ENCODE peak calls at places on chromosome 11, in eight cellular contexts. Q is GM12878, H is spleen, P is K562, D is stomach, C is HCT116, G is breast epithelium, N is transverse colon. X is an unnamed sample.
A peak's percentile ranks its signal among the peaks of the same experiment; 100 is the strongest.

GRCh38 chr11:18617688-18618340 is 16.3 kb downstream of the SPTY2D1 start:
- DNase-seq in Q (peak; percentile 15), H (no peak), P (no peak), D (no peak), C (no peak), G (no peak), N (no peak), X (no peak)

GRCh38 chr11:64897381-64898075 is 19.1 kb upstream of the EHD1 start:
- DNase-seq in Q (no peak), H (no peak), P (no peak), D (no peak), C (no peak), G (no peak), N (no peak), X (no peak)

GRCh38 chr11:4714300-4714699 is 9.7 kb downstream of the MMP26 start:
- DNase-seq in Q (no peak), H (no peak), P (no peak), D (no peak), C (no peak), G (no peak), N (no peak), X (no peak)

GRCh38 chr11:65166893-65167292 is 3.1 kb upstream of the SPDYC start:
- DNase-seq in Q (no peak), H (no peak), P (no peak), D (no peak), C (no peak), G (no peak), N (no peak), X (no peak)

GRCh38 chr11:62608776-62609175 is 3.8 kb downstream of the EML3 start:
- DNase-seq in Q (no peak), H (no peak), P (no peak), D (no peak), C (no peak), G (no peak), N (no peak), X (no peak)

GRCh38 chr11:126718319-126718718 is 282.3 kb downstream of the KIRREL3 start:
- DNase-seq in Q (no peak), H (no peak), P (no peak), D (no peak), C (no peak), G (no peak), N (no peak), X (no peak)

GRCh38 chr11:67277231-67277961 is 11.1 kb downstream of the GRK2 start:
- DNase-seq in Q (peak; percentile 66), H (peak; percentile 99), P (peak; percentile 85), D (peak; percentile 91), C (no peak), G (peak; percentile 85), N (peak; percentile 94), X (peak; percentile 96)

GRCh38 chr11:67632175-67632981 is 2.6 kb upstream of the NUDT8 start:
- DNase-seq in Q (no peak), H (peak; percentile 76), P (no peak), D (peak; percentile 92), C (no peak), G (peak; percentile 55), N (peak; percentile 80), X (peak; percentile 61)

GRCh38 chr11:33015621-33016551 is at the start of gene DEPDC7:
- DNase-seq in Q (no peak), H (peak; percentile 91), P (peak; percentile 92), D (peak; percentile 89), C (peak; percentile 75), G (peak; percentile 64), N (peak; percentile 90), X (peak; percentile 94)
- TF ChIP-seq POLR2AphosphoS5 in Q (no peak), H (no peak), P (peak; percentile 38), D (no peak), C (peak; percentile 73), G (no peak), N (peak; percentile 60), X (peak; percentile 78)

GRCh38 chr11:1255151-1255550 is 32.3 kb downstream of the MUC5B start:
- DNase-seq in Q (no peak), H (no peak), P (no peak), D (no peak), C (no peak), G (no peak), N (no peak), X (no peak)

GRCh38 chr11:1253103-1253485 is 30.2 kb downstream of the MUC5B start:
- DNase-seq in Q (no peak), H (no peak), P (no peak), D (no peak), C (no peak), G (no peak), N (no peak), X (no peak)

GRCh38 chr11:1254733-1255132 is 31.9 kb downstream of the MUC5B start:
- DNase-seq in Q (no peak), H (no peak), P (no peak), D (no peak), C (no peak), G (no peak), N (no peak), X (no peak)

GRCh38 chr11:1252371-1253102 is 29.7 kb downstream of the MUC5B start:
- DNase-seq in Q (no peak), H (no peak), P (no peak), D (no peak), C (no peak), G (no peak), N (no peak), X (no peak)

DNA sequence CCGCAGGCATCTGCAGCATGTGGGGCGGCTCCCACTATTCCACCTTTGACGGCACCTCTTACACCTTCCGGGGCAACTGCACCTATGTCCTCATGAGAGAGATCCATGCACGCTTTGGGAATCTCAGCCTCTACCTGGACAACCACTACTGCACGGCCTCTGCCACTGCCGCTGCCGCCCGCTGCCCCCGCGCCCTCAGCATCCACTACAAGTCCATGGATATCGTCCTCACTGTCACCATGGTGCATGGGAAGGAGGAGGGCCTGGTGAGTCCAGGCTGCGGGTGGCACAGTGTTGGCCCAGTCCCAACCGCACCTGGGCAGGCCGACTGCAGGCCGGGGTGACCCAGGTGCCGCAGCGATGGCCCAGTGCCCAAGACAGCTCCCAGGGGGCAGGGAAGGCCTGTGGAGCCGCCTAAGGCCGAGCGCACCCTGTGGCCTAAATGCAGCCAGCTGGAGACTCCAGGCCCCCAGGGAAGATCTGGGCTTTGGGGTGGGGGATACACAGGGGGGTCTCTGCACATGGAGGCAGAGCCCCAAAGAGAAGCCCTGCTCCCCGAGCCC is 31.3 kb downstream of the MUC5B start:
- DNase-seq in Q (no peak), H (no peak), P (no peak), D (no peak), C (no peak), G (no peak), N (no peak), X (no peak)
- TF ChIP-seq POLR2A in Q (no peak), H (no peak), P (no peak), D (no peak), C (no peak), G (no peak), N (no peak), X (no peak)

DNA sequence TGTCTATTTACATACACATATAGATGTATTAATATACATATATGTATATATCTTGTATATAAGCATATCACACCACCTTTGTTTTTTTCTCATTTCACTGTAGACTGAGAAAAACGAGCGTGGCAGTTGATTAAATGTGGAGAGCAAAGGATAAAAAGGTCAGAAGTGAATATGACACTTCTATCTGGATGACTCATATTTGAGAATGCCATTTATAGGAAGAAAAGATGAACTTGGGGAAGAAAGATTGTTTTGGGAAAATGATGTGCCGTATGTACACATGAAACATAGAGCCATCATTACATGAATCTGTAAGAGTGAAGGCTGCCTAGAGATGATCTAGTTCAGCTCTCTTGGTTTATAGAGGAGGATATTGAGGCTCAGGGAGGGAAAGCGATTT is 28.7 kb downstream of the AMOTL1 start:
- DNase-seq in Q (no peak), H (no peak), P (no peak), D (no peak), C (no peak), G (no peak), N (no peak), X (no peak)
- H3K4me1 ChIP-seq in Q (no peaks in the 10 kb centered on the region), H (peaks cover 13% of the 10 kb centered on the region), P (peaks cover 18% of the 10 kb centered on the region), D (peaks cover 55% of the 10 kb centered on the region), C (peaks cover 46% of the 10 kb centered on the region), G (no peaks in the 10 kb centered on the region), N (peaks cover 23% of the 10 kb centered on the region), X (peaks cover 96% of the 10 kb centered on the region)

DNA sequence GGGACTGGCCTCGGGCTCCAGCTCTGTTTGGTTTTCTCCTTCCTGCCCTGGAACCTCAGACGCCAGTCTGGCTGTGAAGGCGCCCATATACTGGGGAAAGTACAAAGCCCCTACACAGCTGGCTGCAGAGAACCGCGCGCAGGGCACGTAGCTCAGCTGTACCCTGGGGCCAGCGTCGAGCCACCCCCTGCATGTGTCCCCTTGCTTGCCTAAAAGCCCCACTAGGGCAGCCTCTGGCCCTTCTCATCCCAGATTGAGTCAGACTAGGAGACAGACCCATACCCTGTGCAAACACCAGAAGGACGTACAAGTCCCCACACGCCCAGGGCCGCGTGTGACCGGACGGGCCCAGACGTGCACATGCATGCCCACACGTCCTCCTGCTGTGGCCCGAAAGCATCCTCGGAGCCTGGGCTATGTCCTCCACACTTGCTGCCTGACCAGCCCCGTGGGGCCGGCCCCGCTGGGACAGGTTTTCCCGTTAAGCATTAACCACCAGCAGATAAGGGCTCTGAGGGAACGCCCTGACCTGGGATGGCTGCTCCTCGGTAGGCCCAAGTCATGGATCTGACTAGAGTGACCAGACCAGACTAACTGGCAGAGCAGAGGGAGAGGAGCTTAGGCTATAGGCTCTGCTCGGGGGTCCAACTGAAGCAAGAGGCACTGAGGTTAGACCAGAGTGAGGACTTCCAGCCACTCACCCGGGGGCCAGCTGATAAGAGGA is 4.1 kb upstream of the SYT8 start:
- DNase-seq in Q (no peak), H (peak; percentile 65), P (no peak), D (peak; percentile 93), C (no peak), G (no peak), N (peak; percentile 88), X (no peak)
- TF ChIP-seq POLR2AphosphoS5 in Q (no peak), H (no peak), P (no peak), D (peak; percentile 82), C (no peak), G (no peak), N (peak; percentile 25), X (no peak)

X was measured in sigmoid colon.